ENCODE peak calls at places on chromosome 12, in five cellular contexts. V, L, G, S and Y are unnamed samples.

GRCh38 chr12:122825773-122826724 is 9.2 kb upstream of the HIP1R start:
- DNase-seq in G (no peak), S (no peak), V (no peak), L (no peak), Y (no peak)

GRCh38 chr12:125467363-125467762 is 402.1 kb downstream of the AACS start:
- DNase-seq in S (no peak), G (no peak), V (no peak), L (no peak), Y (no peak)

GRCh38 chr12:103455020-103455763 is 40.6 kb downstream of the C12orf42 start:
- DNase-seq in S (no peak), V (no peak), L (no peak), G (no peak), Y (no peak)

GRCh38 chr12:5197127-5197526 is 153.4 kb downstream of the KCNA5 start:
- DNase-seq in G (peak), L (no peak), V (no peak), S (no peak), Y (no peak)

GRCh38 chr12:128871516-128871892 is 18.2 kb downstream of the GLT1D1 start:
- DNase-seq in G (no peak), V (no peak), S (no peak), L (no peak), Y (no peak)

GRCh38 chr12:108511633-108512540 is 3.2 kb upstream of the FICD start:
- DNase-seq in V (peak), S (peak), L (peak), G (peak), Y (peak)

GRCh38 chr12:31959051-31959700 is at the start of gene RESF1:
- DNase-seq in S (peak), G (peak), L (peak), V (peak), Y (peak)

GRCh38 chr12:107402041-107403022 is 283.3 kb upstream of the PWP1 start:
- DNase-seq in G (peak), V (peak), S (peak), L (peak), Y (peak)

GRCh38 chr12:131057211-131057721 is 103.6 kb downstream of the ADGRD1 start:
- DNase-seq in G (no peak), L (peak), V (no peak), S (no peak), Y (no peak)

GRCh38 chr12:121522962-121523361 is 57.9 kb downstream of the KDM2B start:
- DNase-seq in V (no peak), S (no peak), L (no peak), G (no peak), Y (no peak)

GRCh38 chr12:109736552-109737108 is 23.0 kb downstream of the FAM222A start:
- DNase-seq in S (peak), V (peak), L (peak), G (peak), Y (peak)

GRCh38 chr12:109737111-109737510 is 23.5 kb downstream of the FAM222A start:
- DNase-seq in L (no peak), S (no peak), G (no peak), V (no peak), Y (no peak)

GRCh38 chr12:109735825-109736551 is 22.4 kb downstream of the FAM222A start:
- DNase-seq in L (peak), V (no peak), S (no peak), G (no peak), Y (no peak)

GRCh38 chr12:109734219-109735000 is 20.8 kb downstream of the FAM222A start:
- DNase-seq in S (peak), V (no peak), L (peak), G (peak), Y (peak)

GRCh38 chr12:109735051-109735521 is 21.5 kb downstream of the FAM222A start:
- DNase-seq in V (no peak), L (peak), S (no peak), G (no peak), Y (no peak)
- H2AK5ac ChIP-seq in V (no peak), L (no peak), S (peak), G (no peak), Y (no peak)

DNA sequence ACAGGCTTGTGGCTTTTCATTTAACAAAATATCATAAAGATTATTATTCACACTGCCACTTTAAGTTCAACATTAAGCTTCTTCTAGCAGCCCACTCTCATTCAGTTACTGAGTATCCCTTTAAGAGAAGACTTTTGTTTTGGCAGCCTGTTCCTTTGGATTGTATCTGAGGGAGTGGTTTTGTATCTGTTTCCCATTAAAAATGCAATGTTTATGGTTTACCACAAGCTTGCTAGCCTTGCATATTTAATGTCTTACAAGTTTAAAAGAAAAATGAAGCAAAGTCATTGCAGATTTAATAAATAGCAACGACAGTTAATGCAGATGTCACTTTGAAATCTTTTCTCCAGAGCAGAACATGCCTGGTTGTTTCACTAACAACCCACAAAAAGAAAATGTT is 2.0 kb downstream of the DCN start:
- DNase-seq in G (peak), S (no peak), L (no peak), V (no peak), Y (no peak)
- H3K27ac ChIP-seq in G (peak), S (no peak), L (no peak), V (no peak), Y (no peak)

DNA sequence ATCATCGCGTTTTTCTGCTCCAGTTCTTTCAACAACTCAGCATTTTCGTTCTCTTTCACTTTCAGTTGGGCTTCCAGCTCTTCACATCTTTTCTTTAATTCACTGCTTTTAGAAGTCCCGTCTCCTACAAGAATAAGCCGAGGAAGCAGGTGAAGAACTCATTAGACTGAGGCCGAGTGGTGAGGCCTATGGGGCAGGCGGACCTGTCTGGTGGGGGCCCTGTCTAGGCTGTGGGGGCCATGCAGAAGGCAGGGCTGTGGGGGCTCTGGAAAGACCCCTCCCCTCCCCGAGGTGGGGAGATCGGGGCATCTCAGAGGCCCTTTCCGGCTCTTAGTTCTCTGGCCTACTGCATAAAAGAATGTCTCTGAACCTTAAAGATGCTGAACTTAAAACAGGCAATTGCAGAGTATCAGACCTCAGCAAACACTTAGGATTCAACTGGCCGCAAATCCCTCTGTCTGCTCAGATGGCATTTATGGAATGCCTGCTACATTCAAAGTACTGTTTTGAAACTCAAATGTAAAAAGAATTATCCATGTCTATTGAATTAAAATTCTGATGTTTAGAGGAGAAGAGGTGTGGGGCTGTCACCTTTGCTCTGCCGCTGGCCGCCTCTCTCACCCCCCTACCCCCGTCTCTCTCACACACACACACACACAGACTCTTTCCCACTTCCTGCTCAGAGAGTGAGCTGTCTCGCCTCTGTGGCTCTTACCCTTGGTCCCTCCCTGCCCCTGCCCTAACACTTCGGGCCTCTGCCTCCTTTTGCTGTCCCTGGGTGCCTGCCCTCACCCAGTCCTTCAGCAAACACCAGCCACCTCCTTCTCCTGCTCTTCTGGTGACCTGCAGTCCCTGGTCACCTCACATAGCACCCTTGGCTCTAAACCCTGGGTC is 34.7 kb downstream of the CCDC92 start:
- DNase-seq in S (no peak), V (no peak), L (no peak), G (peak), Y (peak)
- H2AK5ac ChIP-seq in S (no peak), V (no peak), L (no peak), G (peak), Y (peak)

GRCh38 chr12:120368789-120369475 is at the start of gene MSI1:
- DNase-seq in G (no peak), V (no peak), S (no peak), L (no peak), Y (no peak)

GRCh38 chr12:120367924-120368788 is 808 bp downstream of the MSI1 start:
- DNase-seq in S (peak), V (no peak), G (no peak), L (peak), Y (no peak)

GRCh38 chr12:120370343-120371243 is 1.6 kb upstream of the MSI1 start:
- DNase-seq in G (no peak), L (no peak), V (no peak), S (no peak), Y (no peak)

GRCh38 chr12:120367252-120367923 is 1.6 kb downstream of the MSI1 start:
- DNase-seq in V (peak), G (no peak), S (peak), L (peak), Y (no peak)

DNA sequence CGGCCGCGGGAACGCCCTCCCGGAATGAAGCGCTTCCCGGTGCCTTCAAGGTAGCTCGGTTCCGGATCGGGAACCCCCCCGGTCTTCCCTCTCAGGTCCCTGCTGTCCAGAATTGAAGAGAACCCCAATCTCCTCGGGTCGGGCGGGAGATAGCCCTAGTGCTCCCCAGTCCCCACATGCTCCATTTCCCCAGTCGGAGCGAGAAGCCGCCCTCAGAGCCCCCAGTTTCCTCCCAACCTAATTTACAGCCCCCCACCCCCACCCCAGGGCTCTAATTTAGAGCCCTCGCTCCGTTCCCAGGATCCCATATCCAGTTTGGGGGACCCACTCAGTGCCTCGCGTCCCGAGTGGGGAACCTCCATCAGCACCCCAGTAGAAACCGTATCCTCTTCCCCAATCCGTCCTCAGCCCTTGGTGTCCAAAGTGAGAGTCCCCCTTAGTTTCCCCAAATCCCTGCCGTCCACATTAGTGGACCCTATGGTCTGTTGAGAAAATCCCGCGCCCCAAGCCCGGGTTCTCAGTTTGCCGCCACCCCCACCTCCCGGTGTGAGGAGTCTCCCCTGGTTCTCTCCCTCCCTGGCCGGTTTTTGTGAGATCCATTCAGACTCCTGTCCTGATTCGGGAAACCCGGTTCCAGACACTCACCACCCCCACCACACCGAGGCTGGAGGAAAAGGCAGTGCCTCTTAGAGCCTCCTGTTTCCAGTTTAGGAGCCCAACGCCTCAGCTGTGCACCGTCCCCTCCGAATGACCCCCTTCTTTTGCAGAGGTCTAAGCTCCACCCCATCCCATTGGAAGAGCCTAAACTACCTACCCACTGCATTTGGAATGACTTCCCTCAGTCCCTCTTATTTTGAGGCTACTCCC is 745 bp upstream of the MSI1 start:
- DNase-seq in L (peak), G (no peak), V (no peak), S (no peak), Y (no peak)
- H3K27ac ChIP-seq in L (no peak), G (no peak), V (peak), S (no peak), Y (no peak)